ENCODE peak calls at places on chromosomes 1 and 21, in five cellular contexts. A, M, O, Z and W are unnamed samples.

GRCh38 chr1:204295666-204296065 is 64.1 kb downstream of the PLEKHA6 start:
- DNase-seq in A (peak), M (no peak), O (no peak), Z (no peak), W (no peak)

GRCh38 chr1:23394176-23394575 is 24.5 kb upstream of the ZNF436 start:
- DNase-seq in A (no peak), M (peak), O (no peak), Z (no peak), W (no peak)

GRCh38 chr1:43396059-43396458 is 6.4 kb downstream of the SZT2 start:
- DNase-seq in A (no peak), M (no peak), O (no peak), Z (no peak), W (no peak)

GRCh38 chr1:185695299-185695698 is 38.9 kb upstream of the HMCN1 start:
- DNase-seq in A (no peak), M (no peak), O (no peak), Z (no peak), W (no peak)

GRCh38 chr21:35637431-35637830 is 422.9 kb downstream of the SETD4 start:
- DNase-seq in A (no peak), M (no peak), O (no peak), Z (no peak), W (no peak)

GRCh38 chr21:38985423-38986378 is 180.0 kb downstream of the ETS2 start:
- DNase-seq in A (peak), M (peak), O (peak), Z (no peak), W (peak)

GRCh38 chr21:33314096-33314495 is 10.7 kb upstream of the IFNAR1 start:
- DNase-seq in A (no peak), M (no peak), O (no peak), Z (no peak), W (no peak)

GRCh38 chr1:161486806-161487482 is 18.3 kb upstream of the FCGR2A start:
- DNase-seq in A (peak), M (peak), O (no peak), Z (peak), W (no peak)